ENCODE peak calls at places on chromosomes 12 and 14, in seven cellular contexts. One of them, this sample, is unnamed.

GRCh38 chr12:57146092-57146491 is 1.3 kb downstream of the LRP1-AS start:
- DNase-seq in Calu3: no peak
- DNase-seq in mucosa of descending colon: no peak
- DNase-seq in GM20000: no peak
- DNase-seq in MM.1S: no peak
- DNase-seq in mesothelial cell of epicardium: no peak
- DNase-seq in Panc1: no peak
- DNase-seq in this sample: no peak

GRCh38 chr14:54776361-54777001 is 126.1 kb downstream of the GCH1 start:
- DNase-seq in mucosa of descending colon: peak; percentile 68
- DNase-seq in Panc1: no peak
- DNase-seq in Calu3: peak; percentile 55
- DNase-seq in mesothelial cell of epicardium: no peak
- DNase-seq in MM.1S: no peak
- DNase-seq in GM20000: peak; percentile 48
- DNase-seq in this sample: peak; percentile 50

GRCh38 chr14:73248294-73248868 is 11.1 kb downstream of the PAPLN start:
- DNase-seq in mesothelial cell of epicardium: no peak
- DNase-seq in Calu3: no peak
- DNase-seq in MM.1S: no peak
- DNase-seq in Panc1: no peak
- DNase-seq in GM20000: no peak
- DNase-seq in mucosa of descending colon: peak; percentile 2
- DNase-seq in this sample: no peak

GRCh38 chr12:6925543-6926279 is 2.0 kb upstream of the ATN1 start:
- DNase-seq in MM.1S: no peak
- DNase-seq in Panc1: peak; percentile 46
- DNase-seq in Calu3: peak; percentile 62
- DNase-seq in mesothelial cell of epicardium: no peak
- DNase-seq in GM20000: no peak
- DNase-seq in mucosa of descending colon: peak; percentile 76
- DNase-seq in this sample: no peak

GRCh38 chr12:82765971-82766705 is 79.4 kb downstream of the TMTC2 start:
- DNase-seq in mesothelial cell of epicardium: no peak
- DNase-seq in MM.1S: no peak
- DNase-seq in GM20000: no peak
- DNase-seq in mucosa of descending colon: no peak
- DNase-seq in Calu3: no peak
- DNase-seq in Panc1: no peak
- DNase-seq in this sample: no peak

GRCh38 chr12:87967871-87968270 is 61.3 kb downstream of the C12orf50 start:
- DNase-seq in MM.1S: no peak
- DNase-seq in Calu3: no peak
- DNase-seq in mucosa of descending colon: no peak
- DNase-seq in GM20000: no peak
- DNase-seq in Panc1: no peak
- DNase-seq in mesothelial cell of epicardium: no peak
- DNase-seq in this sample: no peak

GRCh38 chr12:104182621-104183378 is 32.8 kb upstream of the TXNRD1 start:
- DNase-seq in mesothelial cell of epicardium: no peak
- DNase-seq in GM20000: no peak
- DNase-seq in Panc1: no peak
- DNase-seq in Calu3: no peak
- DNase-seq in mucosa of descending colon: no peak
- DNase-seq in MM.1S: no peak
- DNase-seq in this sample: no peak

GRCh38 chr14:91714805-91715204 is 17.1 kb downstream of the CATSPERB start:
- DNase-seq in MM.1S: no peak
- DNase-seq in Panc1: no peak
- DNase-seq in mucosa of descending colon: no peak
- DNase-seq in Calu3: peak; percentile 9
- DNase-seq in GM20000: no peak
- DNase-seq in mesothelial cell of epicardium: no peak
- DNase-seq in this sample: no peak

GRCh38 chr12:78473136-78473535 is 391.4 kb upstream of the SYT1 start:
- DNase-seq in MM.1S: no peak
- DNase-seq in Calu3: no peak
- DNase-seq in Panc1: no peak
- DNase-seq in mesothelial cell of epicardium: no peak
- DNase-seq in GM20000: no peak
- DNase-seq in mucosa of descending colon: no peak
- DNase-seq in this sample: no peak

GRCh38 chr12:69897744-69898143 is 72.7 kb downstream of the MYRFL start:
- DNase-seq in GM20000: no peak
- DNase-seq in Panc1: no peak
- DNase-seq in mesothelial cell of epicardium: no peak
- DNase-seq in MM.1S: peak; percentile 71
- DNase-seq in mucosa of descending colon: no peak
- DNase-seq in Calu3: peak; percentile 27
- DNase-seq in this sample: no peak

GRCh38 chr14:35196571-35196970 is 74.2 kb downstream of the PRORP start:
- DNase-seq in MM.1S: no peak
- DNase-seq in GM20000: no peak
- DNase-seq in mesothelial cell of epicardium: no peak
- DNase-seq in Panc1: no peak
- DNase-seq in mucosa of descending colon: no peak
- DNase-seq in Calu3: no peak
- DNase-seq in this sample: no peak

GRCh38 chr12:47772094-47772660 is 861 bp upstream of the SLC48A1 start:
- DNase-seq in MM.1S: no peak
- DNase-seq in mesothelial cell of epicardium: no peak
- DNase-seq in GM20000: no peak
- DNase-seq in Calu3: no peak
- DNase-seq in mucosa of descending colon: peak; percentile 19
- DNase-seq in Panc1: no peak
- DNase-seq in this sample: no peak

GRCh38 chr12:95546491-95546813 is 4.8 kb downstream of the USP44 start:
- DNase-seq in Panc1: no peak
- DNase-seq in GM20000: no peak
- DNase-seq in mucosa of descending colon: no peak
- DNase-seq in mesothelial cell of epicardium: no peak
- DNase-seq in Calu3: no peak
- DNase-seq in MM.1S: no peak
- DNase-seq in this sample: no peak

GRCh38 chr14:94328196-94328595 is 5.1 kb upstream of the SERPINA6 start:
- DNase-seq in MM.1S: no peak
- DNase-seq in Panc1: no peak
- DNase-seq in mesothelial cell of epicardium: no peak
- DNase-seq in mucosa of descending colon: no peak
- DNase-seq in GM20000: no peak
- DNase-seq in Calu3: no peak
- DNase-seq in this sample: no peak
- TF ChIP-seq CTCF in MM.1S: no peak
- TF ChIP-seq CTCF in Panc1: no peak
- TF ChIP-seq CTCF in mesothelial cell of epicardium: no peak
- TF ChIP-seq CTCF in mucosa of descending colon: no peak
- TF ChIP-seq CTCF in GM20000: no peak
- TF ChIP-seq CTCF in Calu3: no peak
- TF ChIP-seq CTCF in this sample: no peak

GRCh38 chr14:56738020-56738419 is 72.3 kb downstream of the OTX2 start:
- DNase-seq in GM20000: no peak
- DNase-seq in mesothelial cell of epicardium: no peak
- DNase-seq in mucosa of descending colon: no peak
- DNase-seq in Calu3: no peak
- DNase-seq in MM.1S: no peak
- DNase-seq in Panc1: no peak
- DNase-seq in this sample: no peak
- TF ChIP-seq CTCF in GM20000: no peak
- TF ChIP-seq CTCF in mesothelial cell of epicardium: no peak
- TF ChIP-seq CTCF in mucosa of descending colon: no peak
- TF ChIP-seq CTCF in Calu3: no peak
- TF ChIP-seq CTCF in MM.1S: no peak
- TF ChIP-seq CTCF in Panc1: no peak
- TF ChIP-seq CTCF in this sample: no peak

GRCh38 chr12:17358850-17359249 is 731.1 kb downstream of the RERGL start:
- DNase-seq in mesothelial cell of epicardium: no peak
- DNase-seq in MM.1S: no peak
- DNase-seq in mucosa of descending colon: no peak
- DNase-seq in Panc1: no peak
- DNase-seq in GM20000: no peak
- DNase-seq in Calu3: no peak
- DNase-seq in this sample: no peak

GRCh38 chr12:17357396-17357795 is 732.6 kb downstream of the RERGL start:
- DNase-seq in GM20000: no peak
- DNase-seq in Panc1: no peak
- DNase-seq in mucosa of descending colon: no peak
- DNase-seq in mesothelial cell of epicardium: no peak
- DNase-seq in MM.1S: no peak
- DNase-seq in Calu3: no peak
- DNase-seq in this sample: no peak

GRCh38 chr12:17361224-17361623 is 728.8 kb downstream of the RERGL start:
- DNase-seq in mesothelial cell of epicardium: no peak
- DNase-seq in Panc1: no peak
- DNase-seq in MM.1S: no peak
- DNase-seq in Calu3: no peak
- DNase-seq in GM20000: no peak
- DNase-seq in mucosa of descending colon: no peak
- DNase-seq in this sample: no peak
- TF ChIP-seq CTCF in mesothelial cell of epicardium: no peak
- TF ChIP-seq CTCF in Panc1: no peak
- TF ChIP-seq CTCF in MM.1S: no peak
- TF ChIP-seq CTCF in Calu3: no peak
- TF ChIP-seq CTCF in GM20000: no peak
- TF ChIP-seq CTCF in mucosa of descending colon: no peak
- TF ChIP-seq CTCF in this sample: no peak

GRCh38 chr12:125549836-125550235 is 484.6 kb downstream of the AACS start:
- DNase-seq in mesothelial cell of epicardium: no peak
- DNase-seq in Calu3: no peak
- DNase-seq in MM.1S: no peak
- DNase-seq in mucosa of descending colon: no peak
- DNase-seq in GM20000: no peak
- DNase-seq in Panc1: peak; percentile 2
- DNase-seq in this sample: no peak
- TF ChIP-seq CTCF in mesothelial cell of epicardium: peak; percentile 68
- TF ChIP-seq CTCF in Calu3: peak; percentile 59
- TF ChIP-seq CTCF in MM.1S: peak; percentile 28
- TF ChIP-seq CTCF in mucosa of descending colon: no peak
- TF ChIP-seq CTCF in GM20000: peak; percentile 59
- TF ChIP-seq CTCF in Panc1: peak; percentile 72
- TF ChIP-seq CTCF in this sample: peak; percentile 38

This sample was measured in GM10248.